ENCODE peak calls at places on chromosome X, in seven cellular contexts. F is anterior cingulate cortex; A is stimulated activated CD4-positive, alpha-beta T cell treated with anti-CD3 and anti-CD28 coated beads, Interleukin-1b, Interleukin-23, amount 100 ng/mL, for 1 hour; C is osteocyte; S is RCC 7860; B is NCI-H1105; U is breast epithelium. O is an unnamed sample.

GRCh38 chrX:22922961-22923360 is 76.8 kb upstream of the DDX53 start:
- DNase-seq in F (no peak), C (no peak), A (no peak), U (no peak), B (no peak), S (no peak), O (no peak)

GRCh38 chrX:152170621-152171020 is 32.2 kb upstream of the MAGEA10 start:
- DNase-seq in A (no peak), S (no peak), B (no peak), U (no peak), C (no peak), F (no peak), O (no peak)

GRCh38 chrX:155028192-155028591 is 1.5 kb downstream of the FUNDC2 start:
- DNase-seq in F (no peak), U (no peak), B (peak), C (no peak), S (no peak), A (no peak), O (no peak)

GRCh38 chrX:42714981-42715688 is 62.8 kb downstream of the PPP1R2C start:
- DNase-seq in U (peak), B (peak), S (peak), F (peak), A (no peak), C (no peak), O (no peak)

GRCh38 chrX:44223150-44223549 is 120.3 kb downstream of the EFHC2 start:
- DNase-seq in U (peak), S (peak), A (no peak), C (no peak), F (no peak), B (no peak), O (no peak)

GRCh38 chrX:47796433-47796906 is 40.2 kb upstream of the ZNF81 start:
- DNase-seq in S (peak), C (no peak), B (no peak), U (no peak), A (no peak), F (no peak), O (no peak)

GRCh38 chrX:8273451-8273894 is 102.4 kb upstream of the VCX2 start:
- DNase-seq in A (no peak), F (no peak), U (no peak), B (no peak), S (peak), C (no peak), O (peak)

GRCh38 chrX:150642421-150642820 is 50.8 kb upstream of the MTMR1 start:
- DNase-seq in U (no peak), F (no peak), S (no peak), B (no peak), A (no peak), C (no peak), O (no peak)

GRCh38 chrX:29447867-29448266 is 767.5 kb upstream of the MAGEB2 start:
- DNase-seq in C (no peak), B (no peak), A (no peak), U (no peak), F (no peak), S (no peak), O (no peak)

GRCh38 chrX:23952401-23952800 is 44.6 kb downstream of the CXorf58 start:
- DNase-seq in B (no peak), C (no peak), S (no peak), U (no peak), F (no peak), A (no peak), O (no peak)

GRCh38 chrX:15530318-15530717 is 29.7 kb downstream of the BMX start:
- DNase-seq in S (no peak), C (no peak), F (no peak), U (no peak), A (no peak), B (no peak), O (no peak)

GRCh38 chrX:19638968-19639539 is 123.7 kb upstream of the MAP3K15 start:
- DNase-seq in A (no peak), F (no peak), S (no peak), U (no peak), C (no peak), B (no peak), O (no peak)

GRCh38 chrX:13005671-13006473 is 31.0 kb downstream of the TMSB4X start:
- DNase-seq in U (no peak), S (no peak), C (no peak), F (no peak), A (no peak), B (no peak), O (no peak)

GRCh38 chrX:69503228-69503834 is 795 bp upstream of the NALF2 start:
- DNase-seq in U (no peak), F (peak), S (no peak), A (no peak), B (peak), C (peak), O (no peak)

GRCh38 chrX:123731987-123732678 is 719 bp downstream of the THOC2 start:
- DNase-seq in A (no peak), U (no peak), C (peak), B (no peak), S (no peak), F (peak), O (peak)

GRCh38 chrX:155997436-155997835 is at the start of gene IL9R:
- DNase-seq in A (no peak), S (no peak), C (peak), F (no peak), U (no peak), B (no peak), O (no peak)

GRCh38 chrX:144275403-144275802 is 391.5 kb downstream of the UBE2NL start:
- DNase-seq in A (no peak), F (no peak), B (peak), C (no peak), S (peak), U (no peak), O (peak)

GRCh38 chrX:118254611-118255010 is 91.3 kb upstream of the WDR44 start:
- DNase-seq in U (peak), C (no peak), B (peak), S (peak), A (no peak), F (no peak), O (peak)

GRCh38 chrX:79452879-79453278 is 85.7 kb upstream of the ITM2A start:
- DNase-seq in U (no peak), F (no peak), A (no peak), S (no peak), C (no peak), B (no peak), O (peak)

GRCh38 chrX:149531599-149531998 is 9.2 kb upstream of the EOLA1 start:
- DNase-seq in B (no peak), C (no peak), F (no peak), A (no peak), U (no peak), S (no peak), O (no peak)

GRCh38 chrX:124098089-124098488 is 136.6 kb downstream of the STAG2 start:
- DNase-seq in S (peak), C (no peak), U (no peak), A (no peak), B (no peak), F (no peak), O (no peak)

GRCh38 chrX:131633285-131633917 is 89.5 kb downstream of the OR13H1 start:
- DNase-seq in S (peak), U (peak), F (no peak), A (peak), B (peak), C (peak), O (peak)

GRCh38 chrX:127300511-127300910 is 481.0 kb downstream of the PRR32 start:
- DNase-seq in C (no peak), A (no peak), U (no peak), S (no peak), B (no peak), F (no peak), O (no peak)

GRCh38 chrX:30308263-30309138 is 689 bp downstream of the NR0B1 start:
- DNase-seq in F (peak), S (no peak), A (no peak), C (no peak), B (no peak), U (no peak), O (peak)

GRCh38 chrX:21843179-21843578 is 3.8 kb downstream of the MBTPS2 start:
- DNase-seq in F (no peak), S (no peak), C (no peak), A (no peak), U (no peak), B (no peak), O (peak)

O was measured in Caki2.